ENCODE peak calls at places on chromosomes 1 and 21, in seven cellular contexts. U is stimulated activated CD4-positive, alpha-beta T cell treated with anti-CD3 and anti-CD28 coated beads, Interleukin-1b, Interleukin-23, amount 100 ng/mL, for 48 hours; X is epithelial cell of esophagus; J is effector memory CD8-positive, alpha-beta T cell; N is ascending aorta; O is Calu3; M is Caki2. R is an unnamed sample.

GRCh38 chr1:21175324-21175669 is 1.4 kb downstream of the EIF4G3 start:
- DNase-seq in M (no peak), J (no peak), U (peak; percentile 14), X (peak; percentile 44), O (no peak), N (no peak), R (peak; percentile 63)

GRCh38 chr1:153540394-153541361 is at the start of gene S100A5:
- DNase-seq in X (peak; percentile 77), O (no peak), U (peak; percentile 45), N (no peak), M (no peak), J (peak; percentile 35), R (peak; percentile 70)

GRCh38 chr1:212738330-212738729 is 38.7 kb upstream of the BATF3 start:
- DNase-seq in O (no peak), J (no peak), U (no peak), X (no peak), N (no peak), M (no peak), R (no peak)

GRCh38 chr1:19504796-19505693 is 19.7 kb upstream of the CAPZB start:
- DNase-seq in X (no peak), N (no peak), O (no peak), U (no peak), J (no peak), M (peak; percentile 71), R (no peak)

GRCh38 chr1:225881081-225882007 is 836 bp downstream of the TMEM63A start:
- DNase-seq in J (no peak), X (peak; percentile 47), N (no peak), O (peak; percentile 83), U (peak; percentile 48), M (no peak), R (peak; percentile 73)

GRCh38 chr1:177289532-177289931 is 118.8 kb downstream of the BRINP2 start:
- DNase-seq in N (no peak), X (peak; percentile 19), J (no peak), M (no peak), U (no peak), O (no peak), R (no peak)

GRCh38 chr1:64505232-64505943 is 35.5 kb downstream of the CACHD1 start:
- DNase-seq in N (no peak), X (no peak), J (no peak), U (peak; percentile 37), M (no peak), O (peak; percentile 37), R (peak; percentile 75)

GRCh38 chr1:54782588-54782987 is 18.3 kb upstream of the PARS2 start:
- DNase-seq in O (no peak), N (no peak), U (no peak), X (no peak), J (no peak), M (no peak), R (no peak)

GRCh38 chr21:35090403-35090802 is 41.3 kb upstream of the RUNX1 start:
- DNase-seq in X (no peak), J (no peak), N (no peak), U (no peak), O (no peak), M (no peak), R (no peak)

GRCh38 chr1:110588991-110589390 is 17.2 kb downstream of the KCNA2 start:
- DNase-seq in N (no peak), J (no peak), U (no peak), O (no peak), M (no peak), X (no peak), R (no peak)

GRCh38 chr1:206537141-206537540 is 29.8 kb downstream of the RASSF5 start:
- DNase-seq in U (no peak), O (no peak), X (no peak), J (no peak), M (no peak), N (no peak), R (no peak)

GRCh38 chr1:180170569-180170968 is 15.9 kb downstream of the QSOX1 start:
- DNase-seq in M (no peak), X (peak; percentile 90), U (no peak), O (peak; percentile 61), N (no peak), J (no peak), R (no peak)

GRCh38 chr21:14685568-14685967 is 139.5 kb upstream of the SAMSN1 start:
- DNase-seq in N (no peak), X (no peak), J (no peak), U (no peak), O (no peak), M (no peak), R (no peak)

GRCh38 chr1:110203021-110203661 is 7.0 kb upstream of the KCNC4 start:
- DNase-seq in J (peak; percentile 82), N (no peak), M (peak; percentile 66), X (peak; percentile 66), O (peak; percentile 70), U (peak; percentile 66), R (peak; percentile 84)

GRCh38 chr1:88923224-88923623 is 31.9 kb upstream of the GTF2B start:
- DNase-seq in X (no peak), M (no peak), J (no peak), U (no peak), N (no peak), O (no peak), R (no peak)

GRCh38 chr1:227042292-227042691 is 102.2 kb downstream of the COQ8A start:
- DNase-seq in M (no peak), X (no peak), N (no peak), O (no peak), J (no peak), U (no peak), R (no peak)

GRCh38 chr1:17059391-17060128 is 5.7 kb upstream of the SDHB start:
- DNase-seq in X (peak; percentile 85), J (peak; percentile 9), U (peak; percentile 43), N (no peak), O (peak; percentile 74), M (peak; percentile 43), R (peak; percentile 52)

GRCh38 chr1:115507256-115507589 is 134.5 kb upstream of the VANGL1 start:
- DNase-seq in X (peak; percentile 64), N (no peak), O (peak; percentile 14), J (no peak), U (no peak), M (peak; percentile 30), R (no peak)

GRCh38 chr1:207029991-207030521 is 2.5 kb downstream of the C1orf116 start:
- DNase-seq in M (no peak), X (peak; percentile 72), J (no peak), N (no peak), U (no peak), O (no peak), R (no peak)

GRCh38 chr1:62735491-62736171 is 47.4 kb upstream of the DOCK7 start:
- DNase-seq in J (no peak), N (no peak), M (peak; percentile 49), O (no peak), U (no peak), X (peak; percentile 35), R (no peak)

GRCh38 chr1:234659538-234659937 is 49.6 kb upstream of the IRF2BP2 start:
- DNase-seq in U (no peak), M (peak; percentile 52), N (no peak), J (no peak), O (peak; percentile 71), X (peak; percentile 90), R (no peak)

GRCh38 chr1:207404849-207405525 is 49.1 kb upstream of the CR2 start:
- DNase-seq in O (peak; percentile 32), U (no peak), J (no peak), X (peak; percentile 78), N (no peak), M (peak; percentile 56), R (no peak)

GRCh38 chr1:197838836-197839235 is 63.6 kb upstream of the DENND1B start:
- DNase-seq in O (no peak), M (peak; percentile 19), U (no peak), X (peak; percentile 82), N (no peak), J (no peak), R (no peak)

GRCh38 chr1:109488201-109488600 is 4.5 kb downstream of the ATXN7L2 start:
- DNase-seq in M (no peak), O (no peak), N (no peak), U (no peak), J (no peak), X (no peak), R (no peak)

R was measured in activated CD8-positive, alpha-beta T cell treated with anti-CD3 and anti-CD28 coated beads for 36 hours.